ENCODE peak calls at places on chromosome 19, in ten cellular contexts. X is PC-3, T is NCI-H510A, P is NT2/D1, V is WTC11, B is NCI-H146, S is GM19239, K is NCI-H345, O is dermis microvascular lymphatic vessel endothelial cell, F is Calu3. C is an unnamed sample.

GRCh38 chr19:44600466-44600865 is 12.9 kb upstream of the IGSF23 start:
- DNase-seq in X (no peak), T (no peak), P (no peak), V (no peak), B (no peak), S (no peak), K (no peak), O (no peak), F (no peak), C (no peak)

GRCh38 chr19:5155586-5156210 is 184.9 kb downstream of the PTPRS start:
- DNase-seq in X (no peak), T (no peak), P (no peak), V (no peak), B (no peak), S (no peak), K (no peak), O (no peak), F (no peak), C (no peak)

GRCh38 chr19:13841339-13842293 is 35.3 kb upstream of the NANOS3 start:
- DNase-seq in X (peak), T (no peak), P (no peak), V (no peak), B (no peak), S (no peak), K (no peak), O (no peak), F (no peak), C (no peak)

GRCh38 chr19:7590256-7590655 is 5.4 kb upstream of the CAMSAP3 start:
- DNase-seq in X (peak), T (no peak), P (no peak), V (no peak), B (no peak), S (no peak), K (no peak), O (no peak), F (peak), C (no peak)

GRCh38 chr19:54435551-54436016 is 13.4 kb upstream of the LENG8 start:
- DNase-seq in X (no peak), T (no peak), P (no peak), V (peak), B (no peak), S (no peak), K (no peak), O (no peak), F (no peak), C (no peak)

GRCh38 chr19:47032171-47032811 is 12.7 kb downstream of the NPAS1 start:
- DNase-seq in X (peak), T (peak), P (no peak), V (peak), B (peak), S (peak), K (peak), O (no peak), F (peak), C (peak)

GRCh38 chr19:39692166-39692565 is 12.1 kb upstream of the LGALS14 start:
- DNase-seq in X (no peak), T (no peak), P (no peak), V (no peak), B (peak), S (no peak), K (no peak), O (no peak), F (no peak), C (no peak)

GRCh38 chr19:48303866-48304265 is 21.5 kb upstream of the EMP3 start:
- DNase-seq in X (no peak), T (no peak), P (no peak), V (no peak), B (no peak), S (no peak), K (no peak), O (no peak), F (no peak), C (no peak)

GRCh38 chr19:45283443-45284033 is 32.5 kb downstream of the MARK4 start:
- DNase-seq in X (no peak), T (no peak), P (no peak), V (no peak), B (no peak), S (no peak), K (no peak), O (no peak), F (no peak), C (no peak)

C was measured in NCI-H748 treated with DMSO at 0.1 percent for 48 hours.